ENCODE peak calls at places on chromosomes 6 and 20, in five cellular contexts. Z is HepG2, Q is A549, W is GM12878, B is K562. C is an unnamed sample.

GRCh38 chr20:32976746-32977145 is 27.5 kb downstream of the SUN5 start:
- DNase-seq in B (no peak), W (no peak), Z (no peak), Q (no peak), C (no peak)

GRCh38 chr6:99458319-99458718 is 33.2 kb upstream of the PNISR start:
- DNase-seq in B (peak), W (no peak), Q (no peak), Z (peak), C (no peak)

GRCh38 chr6:148225871-148226270 is 116.8 kb upstream of the SASH1 start:
- DNase-seq in W (no peak), Q (no peak), B (no peak), Z (no peak), C (no peak)

GRCh38 chr6:14316911-14317535 is 199.5 kb downstream of the CD83 start:
- DNase-seq in Q (peak), B (no peak), Z (no peak), W (no peak), C (peak)

GRCh38 chr6:79230149-79230548 is 4.3 kb downstream of the HMGN3 start:
- DNase-seq in Z (no peak), B (no peak), Q (no peak), W (no peak), C (no peak)

GRCh38 chr20:6231551-6231950 is 108.7 kb upstream of the FERMT1 start:
- DNase-seq in B (no peak), Z (no peak), W (no peak), Q (no peak), C (no peak)

GRCh38 chr6:152697634-152698033 is at the start of gene MYCT1:
- DNase-seq in W (no peak), Q (no peak), Z (no peak), B (no peak), C (no peak)

GRCh38 chr6:33925869-33926268 is 122.1 kb upstream of the MLN start:
- DNase-seq in W (no peak), Z (no peak), B (no peak), Q (no peak), C (no peak)

GRCh38 chr6:77650098-77650663 is 2.7 kb upstream of the MEI4 start:
- DNase-seq in Q (no peak), Z (no peak), B (peak), W (no peak), C (peak)

GRCh38 chr6:163965426-163966348 is 551.2 kb downstream of the QKI start:
- DNase-seq in W (no peak), B (no peak), Z (no peak), Q (no peak), C (peak)

GRCh38 chr6:44932651-44933091 is 395.5 kb upstream of the RUNX2 start:
- DNase-seq in Q (no peak), Z (no peak), W (no peak), B (no peak), C (no peak)

GRCh38 chr20:31943052-31943471 is 8.8 kb downstream of the PDRG1 start:
- DNase-seq in B (no peak), Q (no peak), Z (no peak), W (no peak), C (no peak)

GRCh38 chr6:83976037-83976755 is 57.4 kb upstream of the MRAP2 start:
- DNase-seq in Q (no peak), Z (no peak), B (no peak), W (no peak), C (no peak)

GRCh38 chr6:139327038-139327437 is 35.2 kb upstream of the TXLNB start:
- DNase-seq in Q (no peak), B (no peak), Z (no peak), W (peak), C (no peak)

GRCh38 chr6:43798688-43799444 is 28.9 kb downstream of the VEGFA start:
- DNase-seq in W (peak), Z (peak), B (peak), Q (peak), C (peak)

GRCh38 chr6:82951389-82951788 is 114.3 kb downstream of the UBE3D start:
- DNase-seq in W (no peak), Q (no peak), Z (no peak), B (no peak), C (no peak)

GRCh38 chr6:131831886-131832285 is 24.1 kb downstream of the ENPP1 start:
- DNase-seq in W (no peak), Q (no peak), Z (no peak), B (no peak), C (no peak)

GRCh38 chr20:49435639-49436038 is 46.8 kb downstream of the KCNB1 start:
- DNase-seq in W (no peak), B (no peak), Z (no peak), Q (no peak), C (no peak)

GRCh38 chr20:5996765-5997164 is 46.3 kb downstream of the MCM8 start:
- DNase-seq in Q (no peak), Z (no peak), B (no peak), W (peak), C (no peak)

GRCh38 chr6:34315780-34316179 is 67.0 kb upstream of the SMIM29 start:
- DNase-seq in Q (no peak), W (peak), B (no peak), Z (no peak), C (no peak)

GRCh38 chr20:39983655-39984054 is 705.4 kb downstream of the MAFB start:
- DNase-seq in Z (no peak), Q (no peak), B (no peak), W (no peak), C (no peak)

GRCh38 chr20:52899221-52899620 is 72.9 kb upstream of the TSHZ2 start:
- DNase-seq in W (no peak), Q (no peak), Z (no peak), B (no peak), C (no peak)

GRCh38 chr6:163667372-163668060 is 253.0 kb downstream of the QKI start:
- DNase-seq in B (no peak), Q (no peak), W (peak), Z (no peak), C (no peak)

GRCh38 chr20:10423735-10424134 is 10.3 kb downstream of the MKKS start:
- DNase-seq in B (no peak), Q (no peak), Z (no peak), W (no peak), C (no peak)

GRCh38 chr6:131954775-131955107 is 3.6 kb upstream of the CCN2 start:
- DNase-seq in W (no peak), B (no peak), Q (peak), Z (peak), C (no peak)

GRCh38 chr6:16243055-16243454 is 4.7 kb downstream of the GMPR start:
- DNase-seq in Z (no peak), W (no peak), B (no peak), Q (no peak), C (no peak)

GRCh38 chr20:18004389-18005031 is 35.7 kb downstream of the MGME1 start:
- DNase-seq in B (no peak), Z (peak), Q (no peak), W (no peak), C (no peak)

GRCh38 chr20:6081236-6081635 is 27.4 kb upstream of the LRRN4 start:
- DNase-seq in Q (no peak), W (no peak), Z (peak), B (no peak), C (no peak)

GRCh38 chr20:41540459-41540858 is 77.7 kb downstream of the CHD6 start:
- DNase-seq in W (no peak), B (no peak), Q (no peak), Z (peak), C (no peak)

GRCh38 chr20:49230575-49231211 is 11.5 kb downstream of the DDX27 start:
- DNase-seq in Q (no peak), Z (no peak), B (no peak), W (no peak), C (no peak)

GRCh38 chr6:33139596-33140206 is 52.6 kb downstream of the COL11A2 start:
- DNase-seq in Q (no peak), W (no peak), Z (no peak), B (no peak), C (no peak)

GRCh38 chr20:11845311-11845710 is 72.4 kb upstream of the BTBD3 start:
- DNase-seq in Z (no peak), Q (no peak), B (no peak), W (no peak), C (no peak)

GRCh38 chr20:17379651-17380050 is 151.5 kb downstream of the BFSP1 start:
- DNase-seq in W (no peak), Q (no peak), Z (no peak), B (no peak), C (no peak)

GRCh38 chr6:2790588-2790987 is 25.4 kb downstream of the WRNIP1 start:
- DNase-seq in B (no peak), W (no peak), Q (peak), Z (no peak), C (no peak)

GRCh38 chr6:147138841-147139240 is 65.4 kb upstream of the STXBP5 start:
- DNase-seq in Z (no peak), B (no peak), W (no peak), Q (no peak), C (no peak)

GRCh38 chr6:147141690-147142308 is 62.4 kb upstream of the STXBP5 start:
- DNase-seq in Q (no peak), Z (no peak), B (no peak), W (no peak), C (no peak)

DNA sequence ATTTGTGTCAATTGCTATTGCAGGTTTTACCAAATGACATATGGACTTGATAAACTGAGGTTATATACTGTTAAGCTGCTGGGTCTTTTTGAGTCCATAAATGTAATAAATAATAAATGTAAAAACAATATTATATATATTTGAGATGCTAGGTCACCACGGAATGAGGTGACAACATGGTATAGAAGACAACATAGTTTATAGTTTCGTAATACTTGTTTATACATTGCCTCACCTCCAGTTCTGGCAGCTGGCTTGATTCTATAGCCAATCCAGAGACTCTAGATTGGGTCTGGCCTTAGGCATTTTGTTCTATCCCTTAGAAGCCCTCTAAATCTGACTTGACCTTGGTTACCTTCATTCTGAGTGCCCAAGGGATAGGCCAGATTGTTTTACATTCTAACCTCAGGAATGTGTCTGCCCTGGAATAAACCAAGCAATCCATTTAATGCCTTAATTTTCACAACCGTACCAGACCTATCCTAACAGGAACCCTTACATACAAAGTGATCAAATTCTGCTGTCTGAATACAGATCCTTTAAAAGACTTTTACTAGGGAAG is 61.5 kb upstream of the STXBP5 start:
- DNase-seq in Q (no peak), W (no peak), Z (no peak), B (no peak), C (no peak)
- TF ChIP-seq SMC3 in Q (no peak), W (no peak), Z (no peak), B (no peak), C (no peak)

GRCh38 chr20:25024171-25024570 is 31.6 kb upstream of the APMAP start:
- DNase-seq in Q (no peak), B (no peak), W (no peak), Z (no peak), C (no peak)
- TF ChIP-seq REST in Q (no peak), B (no peak), W (no peak), Z (no peak), C (no peak)

DNA sequence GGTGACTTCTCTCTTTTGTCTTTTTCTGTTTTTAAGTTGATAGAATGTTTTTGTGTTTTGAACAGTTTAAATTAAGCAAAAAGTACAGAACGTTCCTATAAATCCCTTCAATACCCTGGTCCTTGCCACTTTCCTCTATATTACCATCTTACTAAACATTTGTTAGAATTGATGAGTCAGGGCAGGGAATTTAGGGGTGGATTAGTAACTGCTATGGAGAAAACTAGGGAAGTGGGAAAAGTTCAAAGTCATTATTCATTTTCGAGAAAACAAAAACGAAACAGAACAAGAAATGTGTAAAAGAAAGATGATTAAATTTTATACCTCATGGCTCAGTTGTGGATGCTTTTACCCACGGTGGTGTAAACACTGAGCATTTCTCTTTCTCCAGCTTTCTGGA is 240.4 kb upstream of the SULF2 start:
- DNase-seq in W (no peak), Z (no peak), B (no peak), Q (no peak), C (no peak)
- TF ChIP-seq SMC3 in W (no peak), Z (no peak), B (no peak), Q (no peak), C (no peak)

GRCh38 chr20:44885392-44886275 is at the start of gene YWHAB:
- DNase-seq in W (peak), Q (peak), B (peak), Z (peak), C (peak)

GRCh38 chr20:44887466-44887865 is 2.0 kb downstream of the YWHAB start:
- DNase-seq in Z (no peak), B (no peak), Q (no peak), W (no peak), C (no peak)

GRCh38 chr20:44886276-44886671 is 769 bp downstream of the YWHAB start:
- DNase-seq in Z (no peak), W (no peak), B (no peak), Q (no peak), C (no peak)

GRCh38 chr20:44886828-44887227 is 1.3 kb downstream of the YWHAB start:
- DNase-seq in Z (no peak), B (no peak), W (no peak), Q (no peak), C (no peak)

DNA sequence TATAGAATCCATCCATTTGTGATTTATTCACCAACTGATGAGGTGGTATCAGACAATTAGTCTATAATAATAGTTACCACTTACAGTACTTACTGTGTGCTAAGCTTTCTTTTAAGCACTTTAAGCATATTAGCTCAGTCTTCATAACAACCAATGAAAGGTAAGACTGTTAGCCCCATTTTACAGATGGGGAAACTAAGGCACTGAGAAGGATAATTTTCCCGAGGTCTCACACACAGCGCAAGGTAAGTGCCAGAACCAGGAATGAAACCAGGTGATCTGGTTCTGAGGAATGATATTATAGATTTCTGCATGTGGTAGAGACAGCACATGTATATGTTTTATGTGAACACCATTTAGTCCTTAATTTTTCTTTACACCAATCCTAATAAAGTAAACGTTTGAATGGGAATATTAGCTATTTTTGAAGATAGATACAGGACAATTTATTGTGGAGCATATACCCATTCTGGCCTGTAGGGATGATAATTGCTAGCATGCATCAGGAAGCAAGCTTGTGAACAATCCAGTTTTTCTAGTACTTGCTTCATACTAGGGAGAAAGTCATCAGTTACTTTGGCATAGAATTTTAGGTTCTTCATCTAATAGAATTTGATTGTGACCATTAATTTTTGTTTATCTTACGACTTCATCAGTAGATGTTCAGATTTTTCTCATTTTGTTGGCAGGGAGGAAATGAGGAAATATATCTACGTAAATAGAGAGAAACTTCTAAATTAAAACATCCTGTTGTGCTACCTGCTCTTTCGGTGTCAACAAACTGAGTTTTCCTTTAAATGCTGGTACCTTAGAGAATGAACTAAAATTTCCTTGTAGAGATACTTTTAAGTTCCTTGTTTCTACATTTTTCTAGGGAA is 3.0 kb downstream of the YWHAB start:
- DNase-seq in W (no peak), B (no peak), Z (peak), Q (peak), C (peak)
- TF ChIP-seq REST in W (no peak), B (no peak), Z (no peak), Q (no peak), C (no peak)

DNA sequence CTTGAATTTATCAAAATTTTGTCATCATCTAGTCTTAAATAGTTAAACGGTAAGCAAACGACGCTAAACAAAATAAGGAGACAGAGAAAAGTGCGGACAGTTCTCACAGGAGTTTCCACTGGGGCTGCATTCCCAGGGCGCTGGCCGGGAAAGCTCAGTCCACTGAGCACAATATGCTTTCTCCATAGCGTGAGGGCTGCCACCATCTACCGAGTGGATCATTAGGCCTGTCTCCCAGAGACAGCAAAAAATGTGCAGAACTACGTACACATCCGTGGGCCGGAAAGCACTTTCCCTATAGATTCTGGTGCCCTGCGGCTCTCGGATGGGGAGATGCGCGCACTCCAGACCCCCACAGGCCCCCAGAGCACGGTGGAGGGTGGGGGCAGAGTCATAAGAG is 84.9 kb downstream of the THBS2 start:
- DNase-seq in W (no peak), B (no peak), Z (no peak), Q (no peak), C (peak)
- TF ChIP-seq SMC3 in W (no peak), B (no peak), Z (no peak), Q (no peak), C (no peak)

GRCh38 chr6:116292553-116292952 is 12.8 kb upstream of the TSPYL1 start:
- DNase-seq in W (no peak), B (no peak), Z (no peak), Q (no peak), C (no peak)

GRCh38 chr6:116287668-116288282 is 8.0 kb upstream of the TSPYL1 start:
- DNase-seq in Q (no peak), W (no peak), B (peak), Z (peak), C (peak)

GRCh38 chr6:116291701-116292396 is 12.1 kb upstream of the TSPYL1 start:
- DNase-seq in Q (no peak), B (no peak), Z (no peak), W (no peak), C (no peak)

GRCh38 chr6:116289876-116290275 is 10.1 kb upstream of the TSPYL1 start:
- DNase-seq in Q (no peak), W (no peak), Z (no peak), B (no peak), C (no peak)

DNA sequence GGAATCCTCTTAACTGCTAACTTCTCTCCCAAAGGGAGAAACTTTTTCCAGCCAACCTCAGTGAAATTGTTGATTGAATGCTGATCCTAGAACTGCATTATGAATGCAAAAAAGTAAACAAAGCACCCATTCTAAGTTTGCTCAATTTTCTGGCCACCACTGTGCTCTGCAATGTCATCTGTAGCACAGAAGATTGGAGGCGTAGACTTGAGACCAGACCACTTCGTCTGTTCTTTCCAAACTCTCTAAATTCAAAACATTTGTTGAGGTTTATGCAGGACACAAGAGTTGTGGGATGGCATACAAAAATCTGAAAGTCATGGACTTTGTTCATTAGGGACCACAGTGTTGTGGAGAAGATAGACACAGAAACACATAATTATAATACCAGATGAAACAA is 11.1 kb upstream of the TSPYL1 start:
- DNase-seq in Z (no peak), B (no peak), W (no peak), Q (no peak), C (no peak)
- TF ChIP-seq REST in Z (no peak), B (no peak), W (no peak), Q (no peak), C (no peak)